ENCODE peak calls at places on chromosome 11, in ten cellular contexts. O, K, J, P, W, M, E, I, H and V are unnamed samples.

GRCh38 chr11:127470485-127470884 is 469.9 kb upstream of the KIRREL3 start:
- DNase-seq in O (no peak), M (peak), W (no peak), J (peak), H (no peak), K (peak), E (peak), P (no peak), I (no peak), V (no peak)

GRCh38 chr11:88424881-88425280 is 87.3 kb upstream of the CTSC start:
- DNase-seq in H (no peak), W (no peak), P (no peak), I (no peak), O (no peak), M (no peak), E (no peak), K (no peak), J (no peak), V (no peak)

GRCh38 chr11:9565822-9566560 is 7.5 kb upstream of the WEE1 start:
- DNase-seq in J (peak), O (peak), W (peak), P (peak), M (no peak), E (peak), I (no peak), H (peak), K (peak), V (no peak)

GRCh38 chr11:129451524-129451923 is 75.9 kb downstream of the BARX2 start:
- DNase-seq in I (no peak), W (no peak), J (peak), M (no peak), P (no peak), E (no peak), H (no peak), K (no peak), O (no peak), V (no peak)

GRCh38 chr11:3959015-3959917 is 103.8 kb downstream of the STIM1 start:
- DNase-seq in J (peak), I (no peak), H (no peak), E (peak), W (peak), O (peak), K (peak), P (no peak), M (peak), V (no peak)

GRCh38 chr11:93888026-93888425 is 37.6 kb upstream of the VSTM5 start:
- DNase-seq in E (no peak), P (no peak), I (no peak), M (no peak), J (no peak), K (no peak), O (no peak), W (no peak), H (no peak), V (no peak)

GRCh38 chr11:65150513-65151271 is 16.4 kb upstream of the SYVN1 start:
- DNase-seq in I (no peak), H (peak), J (peak), M (no peak), O (peak), P (peak), E (peak), K (peak), W (no peak), V (peak)

GRCh38 chr11:56994532-56994931 is 5.8 kb downstream of the OR5AK2 start:
- DNase-seq in I (no peak), W (no peak), P (no peak), M (no peak), J (no peak), H (no peak), K (no peak), E (no peak), O (no peak), V (no peak)

GRCh38 chr11:65786008-65786785 is 666 bp upstream of the OVOL1 start:
- DNase-seq in M (no peak), E (no peak), J (no peak), K (no peak), P (no peak), O (no peak), I (no peak), H (no peak), W (no peak), V (no peak)

GRCh38 chr11:20022363-20023081 is 137.8 kb downstream of the DBX1 start:
- DNase-seq in K (no peak), M (peak), W (peak), I (no peak), H (no peak), E (no peak), O (peak), J (no peak), P (no peak), V (no peak)

GRCh38 chr11:119340335-119341221 is at the start of gene C1QTNF5:
- DNase-seq in P (peak), W (peak), H (no peak), I (no peak), M (no peak), J (no peak), E (no peak), O (no peak), K (no peak), V (peak)

GRCh38 chr11:128182844-128183243 is 404.5 kb downstream of the ETS1 start:
- DNase-seq in J (no peak), P (no peak), O (no peak), M (no peak), W (no peak), K (peak), H (no peak), E (no peak), I (no peak), V (no peak)

GRCh38 chr11:24216488-24216887 is 280.4 kb upstream of the LUZP2 start:
- DNase-seq in M (no peak), O (no peak), I (no peak), H (no peak), J (no peak), K (no peak), P (no peak), E (no peak), W (no peak), V (no peak)

GRCh38 chr11:9754041-9754471 is 90.2 kb downstream of the SWAP70 start:
- DNase-seq in E (no peak), P (no peak), H (no peak), J (no peak), M (peak), I (no peak), O (no peak), W (no peak), K (no peak), V (no peak)

GRCh38 chr11:65355776-65356393 is 1.3 kb downstream of the TIGD3 start:
- DNase-seq in J (no peak), W (no peak), M (no peak), P (no peak), H (no peak), O (no peak), K (no peak), E (no peak), I (no peak), V (no peak)

GRCh38 chr11:1460396-1460795 is 26.2 kb downstream of the MOB2 start:
- DNase-seq in O (no peak), M (no peak), E (no peak), W (no peak), P (peak), I (no peak), H (no peak), J (no peak), K (no peak), V (peak)

GRCh38 chr11:125968363-125968762 is 22.5 kb downstream of the VSIG10L2 start:
- DNase-seq in H (no peak), P (no peak), I (no peak), O (no peak), M (no peak), J (peak), E (peak), W (no peak), K (no peak), V (no peak)

GRCh38 chr11:125956371-125956770 is 10.5 kb downstream of the VSIG10L2 start:
- DNase-seq in H (peak), P (peak), O (no peak), E (no peak), J (no peak), K (no peak), I (no peak), W (no peak), M (no peak), V (no peak)

GRCh38 chr11:35404397-35404775 is 15.0 kb downstream of the SLC1A2 start:
- DNase-seq in E (peak), K (peak), H (peak), W (peak), P (no peak), I (no peak), O (peak), J (peak), M (no peak), V (peak)

GRCh38 chr11:10375280-10376048 is 70.6 kb downstream of the ADM start:
- DNase-seq in K (peak), O (no peak), P (no peak), M (no peak), E (no peak), H (no peak), W (no peak), J (no peak), I (no peak), V (no peak)